ENCODE peak calls at places on chromosome 18, in seven cellular contexts. V, Y, O, E, M, S and I are unnamed samples.

GRCh38 chr18:48295586-48296311 is 113.4 kb downstream of the ZBTB7C start:
- DNase-seq in V (no peak), Y (no peak), O (peak; percentile 48), E (no peak), M (no peak), S (no peak), I (no peak)

GRCh38 chr18:66682855-66683322 is 79.0 kb upstream of the CDH19 start:
- DNase-seq in V (peak; percentile 0), Y (no peak), O (peak; percentile 81), E (no peak), M (no peak), S (peak; percentile 18), I (no peak)

GRCh38 chr18:63994783-63995399 is 25.0 kb downstream of the SERPINB8 start:
- DNase-seq in V (peak; percentile 56), Y (peak; percentile 18), O (peak; percentile 58), E (peak; percentile 39), M (peak; percentile 51), S (peak; percentile 45), I (no peak)

GRCh38 chr18:79905389-79905911 is 46.0 kb downstream of the SLC66A2 start:
- DNase-seq in V (no peak), Y (no peak), O (no peak), E (no peak), M (no peak), S (no peak), I (no peak)

GRCh38 chr18:48943736-48944527 is 6.8 kb downstream of the SMAD7 start:
- DNase-seq in V (no peak), Y (no peak), O (no peak), E (no peak), M (no peak), S (no peak), I (no peak)

GRCh38 chr18:51531496-51531895 is 334.0 kb upstream of the MEX3C start:
- DNase-seq in V (no peak), Y (no peak), O (no peak), E (no peak), M (no peak), S (no peak), I (peak; percentile 10)

GRCh38 chr18:36302676-36303075 is 5.2 kb downstream of the FHOD3 start:
- DNase-seq in V (no peak), Y (no peak), O (no peak), E (no peak), M (no peak), S (peak; percentile 45), I (no peak)

GRCh38 chr18:48292229-48292628 is 117.0 kb downstream of the ZBTB7C start:
- DNase-seq in V (no peak), Y (no peak), O (no peak), E (no peak), M (no peak), S (no peak), I (no peak)

GRCh38 chr18:59517446-59518171 is 158.5 kb upstream of the LMAN1 start:
- DNase-seq in V (no peak), Y (no peak), O (no peak), E (peak; percentile 38), M (no peak), S (peak; percentile 22), I (no peak)

GRCh38 chr18:61583548-61583947 is 250.3 kb downstream of the CDH20 start:
- DNase-seq in V (no peak), Y (no peak), O (no peak), E (no peak), M (no peak), S (no peak), I (no peak)